ENCODE peak calls at places on chromosomes 12 and 14, in ten cellular contexts. One of them, this sample, is unnamed.

GRCh38 chr14:49940805-49941421 is 48.0 kb downstream of the ARF6 start:
- DNase-seq in HepG2: no peak
- DNase-seq in upper lobe of right lung: no peak
- DNase-seq in stimulated activated CD4-positive, alpha-beta T cell treated with anti-CD3 and anti-CD28 coated beads, Interleukin-1b, Interleukin-23, amount 100 ng/mL, for 1 hour: no peak
- DNase-seq in NCI-H2171: no peak
- DNase-seq in hippocampal formation: no peak
- DNase-seq in activated CD4-positive, alpha-beta T cell treated with anti-CD3 and anti-CD28 coated beads, Interleukin-2, amount 10 ng/mL, durations not matched to agents 7 days and 5 days: peak
- DNase-seq in posterior vena cava: no peak
- DNase-seq in ACHN: no peak
- DNase-seq in HT-29: no peak
- DNase-seq in this sample: no peak

GRCh38 chr14:93019970-93020369 is 95.8 kb downstream of the ITPK1 start:
- DNase-seq in HepG2: peak
- DNase-seq in hippocampal formation: peak
- DNase-seq in posterior vena cava: no peak
- DNase-seq in stimulated activated CD4-positive, alpha-beta T cell treated with anti-CD3 and anti-CD28 coated beads, Interleukin-1b, Interleukin-23, amount 100 ng/mL, for 1 hour: no peak
- DNase-seq in activated CD4-positive, alpha-beta T cell treated with anti-CD3 and anti-CD28 coated beads, Interleukin-2, amount 10 ng/mL, durations not matched to agents 7 days and 5 days: no peak
- DNase-seq in NCI-H2171: no peak
- DNase-seq in upper lobe of right lung: no peak
- DNase-seq in HT-29: no peak
- DNase-seq in ACHN: no peak
- DNase-seq in this sample: no peak

GRCh38 chr12:34401659-34402227 is 379.4 kb downstream of the ALG10 start:
- DNase-seq in hippocampal formation: no peak
- DNase-seq in activated CD4-positive, alpha-beta T cell treated with anti-CD3 and anti-CD28 coated beads, Interleukin-2, amount 10 ng/mL, durations not matched to agents 7 days and 5 days: no peak
- DNase-seq in HepG2: no peak
- DNase-seq in stimulated activated CD4-positive, alpha-beta T cell treated with anti-CD3 and anti-CD28 coated beads, Interleukin-1b, Interleukin-23, amount 100 ng/mL, for 1 hour: no peak
- DNase-seq in posterior vena cava: peak
- DNase-seq in ACHN: no peak
- DNase-seq in HT-29: no peak
- DNase-seq in NCI-H2171: no peak
- DNase-seq in upper lobe of right lung: peak
- DNase-seq in this sample: no peak

GRCh38 chr12:119328111-119328510 is 6.4 kb upstream of the CCDC60 start:
- DNase-seq in hippocampal formation: no peak
- DNase-seq in posterior vena cava: no peak
- DNase-seq in HepG2: peak
- DNase-seq in ACHN: peak
- DNase-seq in stimulated activated CD4-positive, alpha-beta T cell treated with anti-CD3 and anti-CD28 coated beads, Interleukin-1b, Interleukin-23, amount 100 ng/mL, for 1 hour: no peak
- DNase-seq in upper lobe of right lung: no peak
- DNase-seq in activated CD4-positive, alpha-beta T cell treated with anti-CD3 and anti-CD28 coated beads, Interleukin-2, amount 10 ng/mL, durations not matched to agents 7 days and 5 days: no peak
- DNase-seq in HT-29: peak
- DNase-seq in NCI-H2171: no peak
- DNase-seq in this sample: no peak

GRCh38 chr12:572532-572899 is 90.7 kb downstream of the NINJ2 start:
- DNase-seq in HT-29: peak
- DNase-seq in ACHN: peak
- DNase-seq in upper lobe of right lung: no peak
- DNase-seq in activated CD4-positive, alpha-beta T cell treated with anti-CD3 and anti-CD28 coated beads, Interleukin-2, amount 10 ng/mL, durations not matched to agents 7 days and 5 days: no peak
- DNase-seq in HepG2: peak
- DNase-seq in posterior vena cava: no peak
- DNase-seq in stimulated activated CD4-positive, alpha-beta T cell treated with anti-CD3 and anti-CD28 coated beads, Interleukin-1b, Interleukin-23, amount 100 ng/mL, for 1 hour: no peak
- DNase-seq in NCI-H2171: no peak
- DNase-seq in hippocampal formation: no peak
- DNase-seq in this sample: no peak

GRCh38 chr14:38507299-38507698 is 251.4 kb upstream of the CLEC14A start:
- DNase-seq in stimulated activated CD4-positive, alpha-beta T cell treated with anti-CD3 and anti-CD28 coated beads, Interleukin-1b, Interleukin-23, amount 100 ng/mL, for 1 hour: no peak
- DNase-seq in upper lobe of right lung: no peak
- DNase-seq in NCI-H2171: no peak
- DNase-seq in HT-29: no peak
- DNase-seq in HepG2: no peak
- DNase-seq in ACHN: no peak
- DNase-seq in posterior vena cava: no peak
- DNase-seq in activated CD4-positive, alpha-beta T cell treated with anti-CD3 and anti-CD28 coated beads, Interleukin-2, amount 10 ng/mL, durations not matched to agents 7 days and 5 days: no peak
- DNase-seq in hippocampal formation: no peak
- DNase-seq in this sample: no peak

GRCh38 chr14:105026033-105026785 is 5.3 kb upstream of the CDCA4 start:
- DNase-seq in stimulated activated CD4-positive, alpha-beta T cell treated with anti-CD3 and anti-CD28 coated beads, Interleukin-1b, Interleukin-23, amount 100 ng/mL, for 1 hour: no peak
- DNase-seq in activated CD4-positive, alpha-beta T cell treated with anti-CD3 and anti-CD28 coated beads, Interleukin-2, amount 10 ng/mL, durations not matched to agents 7 days and 5 days: no peak
- DNase-seq in ACHN: no peak
- DNase-seq in posterior vena cava: peak
- DNase-seq in hippocampal formation: no peak
- DNase-seq in NCI-H2171: no peak
- DNase-seq in HepG2: no peak
- DNase-seq in upper lobe of right lung: no peak
- DNase-seq in HT-29: no peak
- DNase-seq in this sample: no peak

GRCh38 chr12:41743835-41744234 is 400.8 kb downstream of the GXYLT1 start:
- DNase-seq in activated CD4-positive, alpha-beta T cell treated with anti-CD3 and anti-CD28 coated beads, Interleukin-2, amount 10 ng/mL, durations not matched to agents 7 days and 5 days: no peak
- DNase-seq in NCI-H2171: no peak
- DNase-seq in upper lobe of right lung: no peak
- DNase-seq in HepG2: peak
- DNase-seq in HT-29: no peak
- DNase-seq in posterior vena cava: no peak
- DNase-seq in stimulated activated CD4-positive, alpha-beta T cell treated with anti-CD3 and anti-CD28 coated beads, Interleukin-1b, Interleukin-23, amount 100 ng/mL, for 1 hour: no peak
- DNase-seq in ACHN: peak
- DNase-seq in hippocampal formation: no peak
- DNase-seq in this sample: no peak

GRCh38 chr12:82383930-82384513 is 25.7 kb downstream of the METTL25 start:
- DNase-seq in ACHN: peak
- DNase-seq in upper lobe of right lung: no peak
- DNase-seq in HepG2: no peak
- DNase-seq in stimulated activated CD4-positive, alpha-beta T cell treated with anti-CD3 and anti-CD28 coated beads, Interleukin-1b, Interleukin-23, amount 100 ng/mL, for 1 hour: no peak
- DNase-seq in posterior vena cava: no peak
- DNase-seq in hippocampal formation: no peak
- DNase-seq in activated CD4-positive, alpha-beta T cell treated with anti-CD3 and anti-CD28 coated beads, Interleukin-2, amount 10 ng/mL, durations not matched to agents 7 days and 5 days: no peak
- DNase-seq in NCI-H2171: peak
- DNase-seq in HT-29: peak
- DNase-seq in this sample: no peak

GRCh38 chr14:52015411-52016030 is 26.2 kb downstream of the RTRAF start:
- DNase-seq in NCI-H2171: no peak
- DNase-seq in hippocampal formation: peak
- DNase-seq in HepG2: peak
- DNase-seq in activated CD4-positive, alpha-beta T cell treated with anti-CD3 and anti-CD28 coated beads, Interleukin-2, amount 10 ng/mL, durations not matched to agents 7 days and 5 days: no peak
- DNase-seq in posterior vena cava: no peak
- DNase-seq in stimulated activated CD4-positive, alpha-beta T cell treated with anti-CD3 and anti-CD28 coated beads, Interleukin-1b, Interleukin-23, amount 100 ng/mL, for 1 hour: no peak
- DNase-seq in HT-29: peak
- DNase-seq in upper lobe of right lung: no peak
- DNase-seq in ACHN: peak
- DNase-seq in this sample: no peak

GRCh38 chr12:117986705-117987469 is 18.1 kb upstream of the KSR2 start:
- DNase-seq in hippocampal formation: no peak
- DNase-seq in HT-29: peak
- DNase-seq in ACHN: peak
- DNase-seq in activated CD4-positive, alpha-beta T cell treated with anti-CD3 and anti-CD28 coated beads, Interleukin-2, amount 10 ng/mL, durations not matched to agents 7 days and 5 days: no peak
- DNase-seq in NCI-H2171: no peak
- DNase-seq in HepG2: no peak
- DNase-seq in posterior vena cava: no peak
- DNase-seq in stimulated activated CD4-positive, alpha-beta T cell treated with anti-CD3 and anti-CD28 coated beads, Interleukin-1b, Interleukin-23, amount 100 ng/mL, for 1 hour: no peak
- DNase-seq in upper lobe of right lung: no peak
- DNase-seq in this sample: no peak

GRCh38 chr12:8847435-8847834 is 25.0 kb downstream of the A2ML1 start:
- DNase-seq in NCI-H2171: no peak
- DNase-seq in hippocampal formation: no peak
- DNase-seq in HepG2: no peak
- DNase-seq in stimulated activated CD4-positive, alpha-beta T cell treated with anti-CD3 and anti-CD28 coated beads, Interleukin-1b, Interleukin-23, amount 100 ng/mL, for 1 hour: no peak
- DNase-seq in posterior vena cava: no peak
- DNase-seq in activated CD4-positive, alpha-beta T cell treated with anti-CD3 and anti-CD28 coated beads, Interleukin-2, amount 10 ng/mL, durations not matched to agents 7 days and 5 days: no peak
- DNase-seq in ACHN: no peak
- DNase-seq in upper lobe of right lung: no peak
- DNase-seq in HT-29: no peak
- DNase-seq in this sample: no peak

GRCh38 chr12:124233041-124233836 is 61.7 kb upstream of the RFLNA start:
- DNase-seq in posterior vena cava: no peak
- DNase-seq in stimulated activated CD4-positive, alpha-beta T cell treated with anti-CD3 and anti-CD28 coated beads, Interleukin-1b, Interleukin-23, amount 100 ng/mL, for 1 hour: no peak
- DNase-seq in NCI-H2171: no peak
- DNase-seq in HT-29: no peak
- DNase-seq in hippocampal formation: no peak
- DNase-seq in upper lobe of right lung: no peak
- DNase-seq in HepG2: no peak
- DNase-seq in activated CD4-positive, alpha-beta T cell treated with anti-CD3 and anti-CD28 coated beads, Interleukin-2, amount 10 ng/mL, durations not matched to agents 7 days and 5 days: no peak
- DNase-seq in ACHN: peak
- DNase-seq in this sample: no peak